ENCODE peak calls at places on chromosomes 3 and 15, in seven cellular contexts. Q is Peyer's patch, B is GM20000, C is astrocyte of the spinal cord, A is fibroblast of lung, W is neural crest cell, G is gastrocnemius medialis. S is an unnamed sample.

GRCh38 chr15:59157398-59157797 is 49.2 kb upstream of the LDHAL6B start:
- DNase-seq in Q (no peak), G (no peak), W (no peak), A (no peak), B (no peak), C (no peak), S (no peak)

GRCh38 chr3:23763040-23763477 is 42.7 kb upstream of the UBE2E1 start:
- DNase-seq in G (no peak), A (peak; percentile 51), B (no peak), C (peak; percentile 55), W (no peak), Q (no peak), S (no peak)

GRCh38 chr15:79432345-79433311 is 492 bp downstream of the MINAR1 start:
- DNase-seq in G (no peak), A (no peak), C (no peak), Q (no peak), W (peak; percentile 28), B (no peak), S (no peak)

GRCh38 chr3:119976214-119976613 is 118.0 kb downstream of the GSK3B start:
- DNase-seq in W (no peak), G (no peak), A (no peak), B (no peak), Q (no peak), C (no peak), S (no peak)

GRCh38 chr3:134918448-134918847 is 123.4 kb downstream of the EPHB1 start:
- DNase-seq in C (no peak), Q (no peak), W (no peak), B (peak; percentile 69), G (no peak), A (no peak), S (no peak)

GRCh38 chr3:192819001-192819569 is 91.7 kb upstream of the FGF12 start:
- DNase-seq in W (no peak), C (peak; percentile 83), G (no peak), A (peak; percentile 87), Q (no peak), B (peak; percentile 28), S (peak; percentile 64)

GRCh38 chr15:63860161-63860954 is 26.6 kb upstream of the HERC1 start:
- DNase-seq in W (no peak), Q (no peak), G (no peak), A (no peak), B (peak; percentile 59), C (no peak), S (peak; percentile 78)

GRCh38 chr15:89196994-89197393 is 24.4 kb downstream of the RLBP1 start:
- DNase-seq in A (no peak), B (no peak), Q (no peak), G (no peak), C (no peak), W (no peak), S (peak; percentile 65)

GRCh38 chr3:46953265-46954010 is 23.1 kb downstream of the CCDC12 start:
- DNase-seq in W (no peak), A (no peak), Q (peak; percentile 16), C (no peak), B (no peak), G (no peak), S (peak; percentile 36)

GRCh38 chr15:68806220-68807105 is 14.2 kb downstream of the ANP32A start:
- DNase-seq in A (no peak), B (no peak), Q (no peak), W (no peak), C (no peak), G (no peak), S (no peak)

GRCh38 chr15:74511583-74511982 is 29.4 kb upstream of the ARID3B start:
- DNase-seq in Q (no peak), G (no peak), C (no peak), W (no peak), A (no peak), B (no peak), S (no peak)

GRCh38 chr3:45940781-45941365 is 2.4 kb upstream of the CXCR6 start:
- DNase-seq in G (no peak), Q (no peak), A (no peak), C (no peak), B (no peak), W (no peak), S (no peak)

GRCh38 chr15:88395241-88395640 is 71.9 kb downstream of the MRPL46 start:
- DNase-seq in G (no peak), B (no peak), Q (no peak), A (no peak), C (no peak), W (no peak), S (no peak)

GRCh38 chr3:171813897-171814460 is 3.7 kb upstream of the PLD1 start:
- DNase-seq in A (peak; percentile 83), Q (no peak), W (no peak), G (peak; percentile 24), C (no peak), B (peak; percentile 46), S (peak; percentile 63)

GRCh38 chr3:27125821-27126501 is 243.2 kb downstream of the NEK10 start:
- DNase-seq in C (no peak), Q (no peak), G (no peak), A (no peak), B (no peak), W (no peak), S (no peak)

GRCh38 chr3:152322756-152323155 is 54.0 kb downstream of the MBNL1 start:
- DNase-seq in C (no peak), B (peak; percentile 13), Q (no peak), G (no peak), A (peak; percentile 40), W (no peak), S (no peak)

GRCh38 chr15:30924353-30924752 is 20.6 kb downstream of the FAN1 start:
- DNase-seq in W (no peak), A (peak; percentile 91), Q (no peak), G (no peak), B (no peak), C (peak; percentile 73), S (no peak)

GRCh38 chr15:91498046-91498445 is 355.5 kb upstream of the SLCO3A1 start:
- DNase-seq in B (no peak), C (no peak), Q (no peak), W (no peak), G (no peak), A (no peak), S (no peak)

GRCh38 chr3:140015741-140016140 is 80.8 kb downstream of the CLSTN2 start:
- DNase-seq in B (no peak), Q (no peak), W (no peak), C (no peak), A (no peak), G (no peak), S (no peak)

GRCh38 chr3:112042842-112043280 is 8.3 kb downstream of the TMPRSS7 start:
- DNase-seq in Q (no peak), W (no peak), C (no peak), B (no peak), A (no peak), G (no peak), S (no peak)

GRCh38 chr3:169146112-169146665 is 517.3 kb downstream of the MECOM start:
- DNase-seq in A (peak; percentile 78), W (peak; percentile 31), Q (peak; percentile 68), G (no peak), C (peak; percentile 76), B (peak; percentile 7), S (peak; percentile 15)

GRCh38 chr15:92101706-92102434 is 248.4 kb downstream of the SLCO3A1 start:
- DNase-seq in W (no peak), A (no peak), G (no peak), Q (no peak), C (no peak), B (no peak), S (peak; percentile 25)

GRCh38 chr3:134277271-134277670 is 26.6 kb upstream of the RYK start:
- DNase-seq in B (no peak), W (no peak), C (no peak), Q (no peak), G (no peak), A (no peak), S (no peak)

DNA sequence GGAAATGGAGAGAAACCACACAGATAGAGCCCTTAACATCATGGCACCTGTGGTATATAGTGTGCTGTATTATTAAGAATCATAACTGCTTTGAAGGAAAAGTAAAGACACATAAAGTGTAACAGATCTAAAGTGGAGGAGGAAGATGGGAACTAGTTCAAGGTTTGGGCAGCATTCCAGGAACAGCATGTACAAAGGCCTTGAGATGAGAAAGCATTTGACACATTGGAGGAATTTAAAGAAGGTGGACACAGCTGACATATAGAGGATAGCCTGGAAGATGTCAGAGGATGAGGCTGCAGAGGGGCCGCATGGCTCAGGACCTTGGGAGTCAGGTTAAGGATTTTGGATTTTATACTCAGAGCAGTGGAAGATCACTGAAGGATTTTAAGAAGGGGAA is 39.0 kb downstream of the LRTM1 start:
- DNase-seq in W (no peak), A (no peak), G (peak; percentile 43), Q (no peak), B (no peak), C (peak; percentile 71), S (no peak)
- TF ChIP-seq CTCF in W (no peak), A (no peak), G (no peak), Q (no peak), B (no peak), C (no peak), S (no peak)

GRCh38 chr3:179446501-179446900 is 4.8 kb downstream of the GNB4 start:
- DNase-seq in G (no peak), A (no peak), Q (no peak), B (no peak), W (no peak), C (peak; percentile 27), S (no peak)
- TF ChIP-seq CTCF in G (no peak), A (peak; percentile 32), Q (no peak), B (no peak), W (peak; percentile 57), C (peak; percentile 45), S (peak; percentile 31)

DNA sequence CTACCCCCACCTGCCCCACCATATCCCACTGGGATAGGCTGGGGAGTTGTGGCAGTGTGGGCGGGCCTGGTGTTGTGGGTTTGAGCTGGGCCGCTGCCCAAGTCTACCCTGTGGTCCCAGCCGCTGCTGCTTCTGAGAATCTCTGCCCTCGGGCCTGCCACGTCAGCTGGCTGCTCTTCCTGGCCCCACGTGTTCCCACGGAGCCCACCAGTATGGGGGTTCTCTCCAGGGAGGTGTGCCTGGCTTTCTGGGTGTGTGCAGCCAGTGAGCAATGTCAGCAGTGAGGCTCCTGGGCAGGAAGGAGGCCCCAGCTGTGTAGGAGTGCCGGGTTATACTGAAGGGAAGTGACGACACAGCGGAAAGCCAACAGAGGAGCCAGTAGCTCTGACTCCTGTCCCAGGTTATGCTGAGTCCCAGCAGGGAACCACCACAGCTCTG is 10.5 kb downstream of the GNAI2 start:
- DNase-seq in B (peak; percentile 72), A (peak; percentile 97), G (no peak), Q (no peak), C (peak; percentile 98), W (no peak), S (peak; percentile 97)
- TF ChIP-seq CTCF in B (no peak), A (no peak), G (peak; percentile 6), Q (no peak), C (no peak), W (peak; percentile 8), S (peak; percentile 37)

GRCh38 chr15:61701455-61701854 is 358.8 kb downstream of the VPS13C start:
- DNase-seq in G (no peak), A (no peak), W (no peak), C (no peak), B (no peak), Q (no peak), S (no peak)

GRCh38 chr15:61700803-61701202 is 359.4 kb downstream of the VPS13C start:
- DNase-seq in C (no peak), A (no peak), G (no peak), Q (no peak), W (no peak), B (no peak), S (no peak)

GRCh38 chr15:61697796-61698195 is 362.5 kb downstream of the VPS13C start:
- DNase-seq in G (peak; percentile 61), C (no peak), Q (no peak), W (no peak), A (no peak), B (no peak), S (no peak)

GRCh38 chr15:61702224-61703120 is 357.8 kb downstream of the VPS13C start:
- DNase-seq in B (no peak), W (no peak), A (no peak), Q (no peak), G (peak; percentile 95), C (no peak), S (no peak)
- TF ChIP-seq CTCF in B (no peak), W (no peak), A (no peak), Q (no peak), G (peak; percentile 32), C (no peak), S (no peak)